ENCODE peak calls at places on chromosomes 11 and 22, in ten cellular contexts. Y, T, M, I, S, A, E, P, F and V are unnamed samples.

GRCh38 chr11:45741032-45741431 is 63.9 kb upstream of the SLC35C1 start:
- DNase-seq in S (no peak), T (no peak), M (no peak), E (no peak), A (no peak), F (no peak), Y (no peak), I (no peak), P (no peak), V (no peak)

GRCh38 chr11:116693206-116694016 is 79.4 kb downstream of the BUD13 start:
- DNase-seq in I (peak), A (no peak), F (no peak), M (no peak), E (no peak), P (no peak), S (peak), Y (no peak), T (no peak), V (peak)

GRCh38 chr22:31230871-31231621 is 18.9 kb downstream of the LIMK2 start:
- DNase-seq in Y (peak), I (no peak), M (peak), E (no peak), A (no peak), T (peak), F (peak), S (peak), P (no peak), V (peak)

GRCh38 chr11:76756341-76756771 is 26.8 kb upstream of the TSKU start:
- DNase-seq in T (no peak), Y (no peak), P (no peak), E (no peak), S (no peak), I (no peak), F (no peak), A (peak), M (no peak), V (no peak)

GRCh38 chr11:19447150-19447566 is 206.4 kb upstream of the E2F8 start:
- DNase-seq in A (no peak), S (no peak), F (no peak), T (peak), Y (no peak), P (no peak), M (peak), I (no peak), E (no peak), V (no peak)

GRCh38 chr11:125364085-125364822 is 131.8 kb downstream of the FEZ1 start:
- DNase-seq in E (no peak), M (peak), I (no peak), F (no peak), T (peak), A (no peak), P (no peak), S (no peak), Y (no peak), V (no peak)

GRCh38 chr11:131899954-131900580 is 529.7 kb downstream of the NTM start:
- DNase-seq in P (no peak), M (no peak), I (no peak), T (no peak), Y (no peak), E (no peak), S (no peak), F (no peak), A (no peak), V (no peak)

GRCh38 chr11:128179049-128179448 is 408.3 kb downstream of the ETS1 start:
- DNase-seq in I (no peak), P (no peak), Y (no peak), F (no peak), T (peak), E (no peak), M (no peak), S (no peak), A (peak), V (no peak)

GRCh38 chr11:123590296-123590912 is 64.0 kb downstream of the SCN3B start:
- DNase-seq in F (no peak), T (peak), I (no peak), Y (no peak), P (no peak), M (peak), A (no peak), S (peak), E (no peak), V (peak)

GRCh38 chr11:130323452-130324448 is 9.0 kb upstream of the ZBTB44 start:
- DNase-seq in S (no peak), T (no peak), M (peak), I (no peak), A (no peak), E (no peak), P (no peak), F (no peak), Y (no peak), V (no peak)

GRCh38 chr22:24265734-24266133 is 4.9 kb upstream of the SPECC1L start:
- DNase-seq in T (no peak), F (no peak), M (no peak), P (no peak), S (no peak), E (no peak), A (no peak), I (no peak), Y (no peak), V (no peak)

GRCh38 chr11:126474888-126475626 is 119.6 kb downstream of the ST3GAL4 start:
- DNase-seq in T (peak), A (no peak), P (no peak), S (no peak), F (no peak), E (no peak), I (no peak), Y (no peak), M (no peak), V (no peak)

GRCh38 chr11:22742149-22742548 is 75.7 kb downstream of the GAS2 start:
- DNase-seq in E (no peak), S (no peak), T (no peak), Y (no peak), P (no peak), M (no peak), A (no peak), I (no peak), F (no peak), V (no peak)

GRCh38 chr22:50313021-50313420 is 5.6 kb upstream of the PLXNB2 start:
- DNase-seq in T (no peak), E (no peak), Y (no peak), S (no peak), F (no peak), M (no peak), I (no peak), P (no peak), A (no peak), V (peak)

GRCh38 chr11:106644824-106645223 is 373.5 kb downstream of the GUCY1A2 start:
- DNase-seq in Y (no peak), E (no peak), S (no peak), T (peak), A (no peak), I (no peak), P (no peak), F (no peak), M (peak), V (no peak)

GRCh38 chr11:126751242-126751641 is 249.3 kb downstream of the KIRREL3 start:
- DNase-seq in F (no peak), A (no peak), Y (no peak), T (no peak), E (no peak), S (no peak), M (no peak), I (no peak), P (no peak), V (no peak)

GRCh38 chr11:16612801-16613400 is 125.5 kb upstream of the C11orf58 start:
- DNase-seq in I (peak), P (no peak), Y (no peak), F (no peak), S (peak), T (no peak), A (peak), M (no peak), E (no peak), V (no peak)

GRCh38 chr11:13928566-13929251 is 33.8 kb upstream of the SPON1 start:
- DNase-seq in I (no peak), P (no peak), A (no peak), F (no peak), S (peak), M (peak), T (peak), Y (no peak), E (no peak), V (no peak)

GRCh38 chr22:45531441-45531840 is 28.8 kb downstream of the FBLN1 start:
- DNase-seq in I (no peak), E (no peak), Y (no peak), P (no peak), M (no peak), S (no peak), F (no peak), A (no peak), T (no peak), V (no peak)